ENCODE peak calls at places on chromosomes 11 and 22, in eight cellular contexts. R is tibial nerve; P is stimulated activated CD4-positive, alpha-beta T cell treated with anti-CD3 and anti-CD28 coated beads, TNF-alpha, amount 100 ng/mL, for 4 hours; C is activated CD8-positive, alpha-beta memory T cell treated with anti-CD3 and anti-CD28 coated beads, Interleukin-2, amount 50 U/mL, for 48 hours; E is Ammon's horn; K is NCI-H774; I is heart left ventricle; G is NCI-H1092. J is an unnamed sample.

GRCh38 chr22:45877651-45878050 is 99.3 kb downstream of the WNT7B start:
- DNase-seq in K (no peak), G (no peak), P (no peak), E (no peak), R (no peak), C (no peak), I (no peak), J (no peak)

GRCh38 chr22:35506259-35506570 is 34.4 kb upstream of the RASD2 start:
- DNase-seq in R (no peak), G (no peak), I (no peak), E (no peak), P (no peak), K (no peak), C (no peak), J (no peak)

GRCh38 chr11:20397281-20397680 is 9.8 kb downstream of the PRMT3 start:
- DNase-seq in I (no peak), G (peak; percentile 14), R (no peak), P (no peak), K (no peak), E (peak; percentile 65), C (no peak), J (no peak)

GRCh38 chr11:61744181-61744580 is 8.3 kb upstream of the MYRF start:
- DNase-seq in G (no peak), I (no peak), R (no peak), E (no peak), C (no peak), K (no peak), P (no peak), J (no peak)

GRCh38 chr11:72576196-72576595 is 98.0 kb downstream of the PDE2A start:
- DNase-seq in G (no peak), R (no peak), C (no peak), P (no peak), K (no peak), I (no peak), E (no peak), J (no peak)

GRCh38 chr11:133501643-133502535 is 30.4 kb downstream of the OPCML start:
- DNase-seq in E (no peak), P (no peak), R (no peak), G (no peak), K (no peak), I (no peak), C (no peak), J (no peak)

GRCh38 chr11:128715691-128716153 is 21.9 kb downstream of the FLI1 start:
- DNase-seq in I (peak; percentile 40), C (no peak), R (no peak), K (no peak), P (no peak), G (peak; percentile 35), E (no peak), J (no peak)

GRCh38 chr11:67022961-67023956 is at the start of gene SYT12:
- DNase-seq in R (no peak), I (no peak), P (no peak), C (no peak), K (no peak), E (no peak), G (no peak), J (no peak)

GRCh38 chr11:45056529-45056928 is 89.9 kb upstream of the PRDM11 start:
- DNase-seq in G (no peak), P (no peak), I (no peak), K (no peak), R (no peak), E (no peak), C (no peak), J (no peak)

GRCh38 chr22:44597616-44598015 is 99.6 kb upstream of the RTL6 start:
- DNase-seq in E (peak; percentile 33), R (no peak), P (no peak), I (no peak), G (peak; percentile 75), C (no peak), K (peak; percentile 52), J (peak; percentile 99)

GRCh38 chr11:114279778-114280532 is 16.2 kb upstream of the NNMT start:
- DNase-seq in C (no peak), G (no peak), I (no peak), K (no peak), R (no peak), P (no peak), E (no peak), J (no peak)

GRCh38 chr11:124467376-124468061 is 22.0 kb upstream of the OR8B8 start:
- DNase-seq in C (no peak), I (no peak), R (no peak), P (no peak), G (no peak), E (peak; percentile 25), K (no peak), J (no peak)

J was measured in NCI-H2171.